ENCODE peak calls at places on chromosomes 16 and 17, in nine cellular contexts. R is CD8-positive, alpha-beta memory T cell; W is stimulated activated CD8-positive, alpha-beta memory T cell treated with anti-CD3 and anti-CD28 coated beads, Interleukin-4, amount 100 ng/mL, for 24 hours; X is GM23248; D is NCI-H524; B is CD4-positive, alpha-beta T cell; S is NCI-H2081; H is activated naive CD8-positive, alpha-beta T cell treated with anti-CD3 and anti-CD28 coated beads, Interleukin-2, amount 50 U/mL, for 24 hours; Z is activated T-cell treated with anti-CD3 and anti-CD28 coated beads, Interleukin-2, amount 50 U/mL, for 72 hours. J is an unnamed sample.
A peak's percentile ranks its signal among the peaks of the same experiment; 100 is the strongest.

GRCh38 chr16:19972111-19972510 is 87.5 kb upstream of the GPRC5B start:
- DNase-seq in Z (no peak), S (no peak), D (no peak), X (no peak), W (no peak), H (no peak), R (no peak), B (no peak), J (no peak)

GRCh38 chr16:2341456-2342447 is 1.2 kb upstream of the ABCA3 start:
- DNase-seq in R (no peak), D (no peak), S (no peak), X (no peak), B (peak; percentile 18), Z (peak; percentile 9), W (no peak), H (no peak), J (no peak)

GRCh38 chr17:79905832-79906231 is 66.6 kb upstream of the CBX4 start:
- DNase-seq in D (peak; percentile 33), X (peak; percentile 22), B (no peak), R (no peak), Z (no peak), S (peak; percentile 21), H (no peak), W (no peak), J (no peak)

GRCh38 chr16:24116371-24116770 is 139.8 kb upstream of the CACNG3 start:
- DNase-seq in Z (no peak), D (no peak), W (no peak), R (no peak), B (no peak), S (no peak), H (no peak), X (no peak), J (no peak)

GRCh38 chr16:49608801-49609200 is 235.2 kb downstream of the C16orf78 start:
- DNase-seq in X (peak; percentile 69), B (no peak), W (no peak), S (no peak), H (no peak), D (peak; percentile 86), R (no peak), Z (no peak), J (no peak)

GRCh38 chr17:76382803-76383644 is 1.4 kb upstream of the SPHK1 start:
- DNase-seq in S (no peak), H (peak; percentile 68), B (peak; percentile 22), Z (peak; percentile 81), D (peak; percentile 68), X (peak; percentile 89), R (peak; percentile 42), W (peak; percentile 55), J (peak; percentile 71)

GRCh38 chr17:2238432-2239169 is 65.0 kb downstream of the SMG6 start:
- DNase-seq in H (no peak), S (no peak), Z (no peak), D (no peak), W (no peak), R (no peak), X (peak; percentile 51), B (no peak), J (no peak)

GRCh38 chr17:1996243-1997145 is 28.6 kb downstream of the RTN4RL1 start:
- DNase-seq in Z (no peak), D (no peak), H (no peak), B (no peak), S (no peak), X (no peak), R (no peak), W (no peak), J (no peak)

GRCh38 chr17:1928976-1929375 is 96.2 kb downstream of the RTN4RL1 start:
- DNase-seq in H (no peak), Z (no peak), D (peak; percentile 95), X (peak; percentile 12), B (no peak), R (no peak), S (no peak), W (no peak), J (no peak)

GRCh38 chr16:29877266-29877961 is 14.4 kb upstream of the CDIPT start:
- DNase-seq in H (peak; percentile 66), X (peak; percentile 52), R (no peak), S (no peak), B (peak; percentile 32), W (peak; percentile 28), D (no peak), Z (peak; percentile 84), J (peak; percentile 57)

GRCh38 chr16:50555892-50556673 is 7.9 kb downstream of the NKD1 start:
- DNase-seq in R (no peak), W (no peak), X (no peak), Z (no peak), B (no peak), S (no peak), H (no peak), D (no peak), J (no peak)

GRCh38 chr16:10552281-10552680 is 28.1 kb downstream of the EMP2 start:
- DNase-seq in H (no peak), B (no peak), S (no peak), Z (no peak), R (no peak), X (peak; percentile 21), D (no peak), W (no peak), J (no peak)

GRCh38 chr17:80942360-80943345 is 49.0 kb upstream of the CHMP6 start:
- DNase-seq in B (no peak), W (no peak), S (no peak), H (no peak), X (peak; percentile 89), Z (no peak), R (no peak), D (no peak), J (no peak)

GRCh38 chr16:65956100-65956499 is 410.4 kb upstream of the CDH5 start:
- DNase-seq in Z (no peak), X (no peak), B (no peak), W (no peak), D (no peak), R (no peak), S (no peak), H (no peak), J (no peak)

GRCh38 chr17:73151888-73152633 is 12.7 kb upstream of the SSTR2 start:
- DNase-seq in Z (no peak), W (no peak), R (no peak), D (no peak), B (no peak), S (no peak), H (no peak), X (no peak), J (no peak)

GRCh38 chr17:62666061-62666800 is 38.8 kb downstream of the MRC2 start:
- DNase-seq in D (peak; percentile 42), Z (no peak), W (no peak), R (no peak), S (no peak), B (no peak), X (no peak), H (no peak), J (no peak)

GRCh38 chr17:60390223-60390622 is 1.7 kb downstream of the USP32 start:
- DNase-seq in H (no peak), S (no peak), Z (no peak), W (no peak), D (peak; percentile 14), B (no peak), R (no peak), X (peak; percentile 83), J (no peak)

GRCh38 chr17:37488009-37488604 is 1.6 kb upstream of the DUSP14 start:
- DNase-seq in H (no peak), W (no peak), R (no peak), X (peak; percentile 96), S (peak; percentile 38), B (no peak), D (peak; percentile 81), Z (peak; percentile 18), J (no peak)

GRCh38 chr16:66695935-66696668 is 441 bp downstream of the CMTM4 start:
- DNase-seq in D (peak; percentile 40), X (no peak), B (peak; percentile 6), W (no peak), R (peak; percentile 4), Z (peak; percentile 38), H (peak; percentile 32), S (peak; percentile 29), J (no peak)

GRCh38 chr16:1787322-1788094 is 4.7 kb downstream of the NUBP2 start:
- DNase-seq in R (no peak), X (no peak), D (no peak), Z (no peak), S (no peak), H (no peak), W (no peak), B (no peak), J (no peak)

GRCh38 chr16:8549843-8550412 is 40.4 kb downstream of the TMEM114 start:
- DNase-seq in W (no peak), D (no peak), Z (no peak), B (no peak), X (no peak), S (no peak), H (no peak), R (no peak), J (no peak)

GRCh38 chr16:8859913-8860881 is 8.6 kb downstream of the CARHSP1 start:
- DNase-seq in D (no peak), B (no peak), H (no peak), S (no peak), R (no peak), W (no peak), Z (no peak), X (peak; percentile 47), J (no peak)

J was measured in activated T-helper 2 cell treated with anti-CD3 and anti-CD28 coated beads, Interferon-gamma antibody, Interleukin-2, Interleukin-4, amounts not matched to agents 10 μg/mL and 5 μg/mL and 100 μg/mL, durations not matched to agents 14 hours and 24 hours and 36 hours.